ENCODE peak calls at places on chromosomes 7 and 10, in nine cellular contexts. X is neural progenitor cell; Z is fibroblast of lung; G is IMR-90; P is Panc1; D is CD8-positive, alpha-beta T cell; V is PC-3; L is lower lobe of right lung; J is heart left ventricle. Q is an unnamed sample. For H3K4me1, the result is how much of the 10 kb centered on the place peaks cover.

GRCh38 chr7:98073047-98073446 is 33.6 kb upstream of the LMTK2 start:
- DNase-seq in X (no peak), Z (no peak), G (no peak), P (no peak), D (no peak), V (no peak), L (no peak), J (no peak), Q (no peak)

GRCh38 chr10:5609952-5610616 is 56.3 kb downstream of the ASB13 start:
- DNase-seq in X (no peak), Z (no peak), G (no peak), P (no peak), D (no peak), V (peak), L (peak), J (no peak), Q (peak)

GRCh38 chr10:115157357-115157756 is 64.2 kb downstream of the ATRNL1 start:
- DNase-seq in X (no peak), Z (no peak), G (no peak), P (no peak), D (no peak), V (no peak), L (no peak), J (no peak), Q (no peak)

GRCh38 chr7:4706384-4707032 is 24.4 kb downstream of the FOXK1 start:
- DNase-seq in X (peak), Z (peak), G (peak), P (no peak), D (no peak), V (no peak), L (no peak), J (no peak), Q (no peak)

GRCh38 chr7:479115-479947 is 40.3 kb downstream of the PDGFA start:
- DNase-seq in X (no peak), Z (no peak), G (peak), P (no peak), D (no peak), V (no peak), L (no peak), J (peak), Q (no peak)

GRCh38 chr10:122331615-122332446 is 42.7 kb upstream of the PLEKHA1 start:
- DNase-seq in X (no peak), Z (peak), G (no peak), P (no peak), D (no peak), V (no peak), L (no peak), J (no peak), Q (no peak)

GRCh38 chr7:69018200-69018599 is 580.1 kb upstream of the AUTS2 start:
- DNase-seq in X (peak), Z (no peak), G (no peak), P (no peak), D (no peak), V (no peak), L (no peak), J (no peak), Q (no peak)

GRCh38 chr7:30813466-30813865 is 42.2 kb downstream of the MINDY4 start:
- DNase-seq in X (no peak), Z (no peak), G (no peak), P (no peak), D (no peak), V (no peak), L (no peak), J (peak), Q (peak)

GRCh38 chr7:44808914-44809393 is 12.5 kb downstream of the PPIA start:
- DNase-seq in X (no peak), Z (no peak), G (no peak), P (peak), D (no peak), V (no peak), L (no peak), J (no peak), Q (no peak)

GRCh38 chr7:5584821-5585220 is 161.2 kb upstream of the TNRC18 start:
- DNase-seq in X (no peak), Z (no peak), G (no peak), P (no peak), D (no peak), V (no peak), L (no peak), J (no peak), Q (no peak)

GRCh38 chr10:132021504-132022143 is 39.9 kb upstream of the BNIP3 start:
- DNase-seq in X (no peak), Z (no peak), G (no peak), P (no peak), D (no peak), V (no peak), L (no peak), J (no peak), Q (no peak)

GRCh38 chr10:61993676-61994401 is 92.3 kb downstream of the ARID5B start:
- DNase-seq in X (no peak), Z (peak), G (no peak), P (no peak), D (no peak), V (no peak), L (no peak), J (no peak), Q (no peak)

GRCh38 chr7:100159099-100159623 is 638 bp upstream of the TRAPPC14 start:
- DNase-seq in X (no peak), Z (no peak), G (no peak), P (no peak), D (no peak), V (no peak), L (no peak), J (no peak), Q (no peak)

GRCh38 chr10:47400251-47400650 is 16.2 kb upstream of the ZNF488 start:
- DNase-seq in X (no peak), Z (no peak), G (no peak), P (no peak), D (no peak), V (no peak), L (no peak), J (no peak), Q (no peak)

GRCh38 chr7:116445447-116445846 is 54.1 kb upstream of the CAV2 start:
- DNase-seq in X (no peak), Z (no peak), G (no peak), P (no peak), D (no peak), V (no peak), L (no peak), J (no peak), Q (no peak)

GRCh38 chr7:20197837-20198236 is 19.3 kb downstream of the MACC1 start:
- DNase-seq in X (no peak), Z (no peak), G (no peak), P (no peak), D (no peak), V (peak), L (no peak), J (no peak), Q (no peak)

GRCh38 chr10:86071145-86071544 is 295.4 kb downstream of the GRID1 start:
- DNase-seq in X (no peak), Z (no peak), G (no peak), P (no peak), D (peak), V (no peak), L (no peak), J (no peak), Q (no peak)

GRCh38 chr10:68135922-68136718 is 26.8 kb downstream of the MYPN start:
- DNase-seq in X (no peak), Z (peak), G (peak), P (peak), D (no peak), V (peak), L (no peak), J (no peak), Q (no peak)

GRCh38 chr10:132927824-132928223 is 14.5 kb downstream of the CFAP46 start:
- DNase-seq in X (no peak), Z (no peak), G (no peak), P (no peak), D (no peak), V (no peak), L (peak), J (no peak), Q (no peak)

GRCh38 chr10:23078114-23078513 is 17.3 kb upstream of the MSRB2 start:
- DNase-seq in X (no peak), Z (no peak), G (no peak), P (no peak), D (no peak), V (no peak), L (no peak), J (no peak), Q (no peak)

GRCh38 chr7:50782376-50783208 is at the start of gene GRB10:
- DNase-seq in X (peak), Z (peak), G (peak), P (no peak), D (no peak), V (peak), L (peak), J (peak), Q (peak)

GRCh38 chr7:130143986-130144618 is 61.1 kb downstream of the TMEM209 start:
- DNase-seq in X (no peak), Z (no peak), G (no peak), P (no peak), D (no peak), V (no peak), L (no peak), J (no peak), Q (peak)

GRCh38 chr7:18429547-18429946 is 66.0 kb upstream of the HDAC9 start:
- DNase-seq in X (no peak), Z (peak), G (peak), P (no peak), D (no peak), V (peak), L (no peak), J (no peak), Q (no peak)

GRCh38 chr7:30001953-30002352 is 12.4 kb upstream of the SCRN1 start:
- DNase-seq in X (no peak), Z (no peak), G (no peak), P (no peak), D (no peak), V (no peak), L (no peak), J (no peak), Q (no peak)

GRCh38 chr7:158374586-158374985 is 213.0 kb downstream of the PTPRN2 start:
- DNase-seq in X (no peak), Z (no peak), G (no peak), P (no peak), D (no peak), V (peak), L (no peak), J (no peak), Q (no peak)

GRCh38 chr7:81604808-81605174 is 165.1 kb downstream of the HGF start:
- DNase-seq in X (no peak), Z (no peak), G (no peak), P (no peak), D (no peak), V (no peak), L (no peak), J (no peak), Q (no peak)

GRCh38 chr10:8389630-8390029 is 335.1 kb downstream of the GATA3 start:
- DNase-seq in X (no peak), Z (peak), G (no peak), P (no peak), D (no peak), V (peak), L (no peak), J (no peak), Q (no peak)

GRCh38 chr7:140989068-140989467 is 25.7 kb downstream of the MRPS33 start:
- DNase-seq in X (no peak), Z (no peak), G (no peak), P (no peak), D (no peak), V (no peak), L (no peak), J (no peak), Q (no peak)

GRCh38 chr7:154627571-154628290 is 375.2 kb downstream of the PAXIP1 start:
- DNase-seq in X (no peak), Z (peak), G (no peak), P (no peak), D (no peak), V (no peak), L (no peak), J (no peak), Q (peak)

GRCh38 chr7:130210181-130210935 is 2.7 kb downstream of the SSMEM1 start:
- DNase-seq in X (no peak), Z (peak), G (peak), P (no peak), D (no peak), V (peak), L (no peak), J (no peak), Q (no peak)

GRCh38 chr10:96047004-96047649 is 3.7 kb downstream of the CCNJ start:
- DNase-seq in X (no peak), Z (no peak), G (no peak), P (no peak), D (no peak), V (no peak), L (no peak), J (no peak), Q (no peak)
- TF ChIP-seq CTCF in X (peak), Z (no peak), G (no peak), P (peak), D (no peak), V (no peak), L (no peak), J (no peak), Q (no peak)

DNA sequence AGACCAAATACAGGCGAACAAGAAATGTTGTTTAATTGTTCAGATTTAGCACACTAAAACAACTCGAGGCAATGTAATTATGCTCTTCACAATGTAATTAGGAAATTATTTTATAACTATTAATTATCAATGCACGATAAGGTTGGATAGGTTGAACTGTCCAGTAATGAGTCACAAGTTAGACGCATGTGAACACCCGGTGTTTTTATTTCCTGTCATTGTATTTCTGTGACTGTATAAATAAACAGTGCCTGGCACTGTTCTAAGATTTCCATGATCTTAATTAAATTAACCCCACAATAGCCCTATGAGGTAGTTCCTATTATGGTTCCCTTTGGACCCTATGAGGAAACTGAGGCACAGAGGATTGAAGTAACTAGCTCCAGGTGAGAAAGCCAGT is 26.2 kb downstream of the C10orf105 start:
- DNase-seq in X (no peak), Z (peak), G (no peak), P (no peak), D (no peak), V (peak), L (no peak), J (no peak), Q (no peak)
- H3K27ac ChIP-seq in X (no peak), Z (no peak), G (no peak), P (no peak), D (no peak), V (no peak), L (peak), J (peak), Q (no peak)

GRCh38 chr10:99917963-99918825 is 91.6 kb downstream of the DNMBP start:
- DNase-seq in X (peak), Z (peak), G (peak), P (no peak), D (no peak), V (no peak), L (no peak), J (peak), Q (peak)

GRCh38 chr10:99913831-99914235 is 95.9 kb downstream of the DNMBP start:
- DNase-seq in X (peak), Z (peak), G (no peak), P (no peak), D (no peak), V (no peak), L (no peak), J (no peak), Q (peak)

GRCh38 chr10:99914236-99914635 is 95.5 kb downstream of the DNMBP start:
- DNase-seq in X (peak), Z (no peak), G (no peak), P (no peak), D (no peak), V (no peak), L (no peak), J (no peak), Q (no peak)

GRCh38 chr10:99915414-99915813 is 94.3 kb downstream of the DNMBP start:
- DNase-seq in X (no peak), Z (no peak), G (no peak), P (no peak), D (no peak), V (no peak), L (no peak), J (no peak), Q (no peak)

DNA sequence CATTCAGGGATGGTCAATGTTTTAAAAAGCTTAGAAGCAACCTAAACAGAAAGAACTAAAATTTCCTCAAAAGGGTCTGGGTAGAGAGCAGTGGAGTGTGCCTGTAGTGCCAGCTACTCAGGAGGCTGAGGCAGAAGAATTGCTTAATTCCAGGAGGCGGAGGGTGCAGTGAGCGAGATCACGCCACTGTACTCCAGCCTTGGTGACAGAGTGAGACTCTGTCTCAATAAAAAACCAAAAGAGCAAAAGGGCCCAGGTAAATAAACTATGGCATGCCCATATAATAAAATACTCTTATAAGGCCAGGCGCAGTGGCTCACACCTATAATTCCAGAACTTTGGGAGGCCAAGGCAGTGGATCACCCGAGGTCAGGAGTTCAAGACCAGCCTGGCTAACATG is 93.0 kb downstream of the DNMBP start:
- DNase-seq in X (no peak), Z (no peak), G (no peak), P (no peak), D (no peak), V (no peak), L (no peak), J (no peak), Q (peak)
- H3K4me1 ChIP-seq in X (under half), Z (under half), G (under half), P (under half), D (under half), V (under half), L (under half), J (under half), Q (under half)

DNA sequence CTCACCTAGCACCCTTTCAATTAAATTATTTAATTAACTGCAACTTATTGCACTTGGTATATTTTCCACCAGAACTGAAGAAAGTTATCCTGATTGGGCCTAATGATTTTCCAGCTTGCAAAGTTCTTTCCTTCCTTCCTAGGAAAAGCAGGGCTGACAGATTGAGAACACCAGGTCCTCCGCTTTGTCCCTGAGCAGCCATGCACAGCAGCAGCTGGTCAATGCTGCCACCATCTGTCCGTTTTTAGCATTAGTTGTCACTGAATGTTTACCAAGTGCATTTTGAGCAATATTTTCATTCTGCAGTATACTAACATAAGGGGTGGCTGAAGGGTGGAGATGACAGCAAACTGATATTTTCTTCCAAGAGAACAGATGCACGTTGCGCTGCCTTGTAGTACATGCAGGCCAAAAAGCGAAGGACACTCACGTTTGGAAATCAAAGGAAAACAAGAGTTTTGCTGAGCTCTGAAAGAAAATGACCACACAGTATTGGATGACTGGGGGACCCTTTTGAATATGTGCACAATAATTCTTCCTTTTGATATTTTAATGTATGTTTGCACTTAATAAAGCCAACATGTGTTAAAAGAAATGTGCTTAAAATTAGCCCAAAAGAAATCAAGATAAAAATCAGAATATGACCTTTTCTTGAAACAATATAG is 248.8 kb upstream of the PTN start:
- DNase-seq in X (peak), Z (peak), G (peak), P (peak), D (no peak), V (peak), L (no peak), J (peak), Q (peak)
- TF ChIP-seq CTCF in X (peak), Z (peak), G (peak), P (peak), D (no peak), V (peak), L (peak), J (peak), Q (peak)

GRCh38 chr10:71213761-71214440 is 1.5 kb downstream of the UNC5B start:
- DNase-seq in X (peak), Z (peak), G (peak), P (no peak), D (no peak), V (no peak), L (no peak), J (no peak), Q (no peak)

GRCh38 chr10:71214641-71215160 is 2.3 kb downstream of the UNC5B start:
- DNase-seq in X (no peak), Z (no peak), G (no peak), P (no peak), D (no peak), V (no peak), L (no peak), J (peak), Q (no peak)

GRCh38 chr10:71211759-71212248 is 566 bp upstream of the UNC5B start:
- DNase-seq in X (no peak), Z (no peak), G (no peak), P (no peak), D (no peak), V (no peak), L (no peak), J (no peak), Q (no peak)

GRCh38 chr10:71212249-71213126 is at the start of gene UNC5B:
- DNase-seq in X (peak), Z (peak), G (peak), P (no peak), D (peak), V (peak), L (peak), J (peak), Q (peak)

GRCh38 chr10:71213127-71213616 is 802 bp downstream of the UNC5B start:
- DNase-seq in X (peak), Z (peak), G (peak), P (no peak), D (no peak), V (peak), L (peak), J (peak), Q (peak)
- H3K27ac ChIP-seq in X (no peak), Z (peak), G (peak), P (no peak), D (no peak), V (no peak), L (peak), J (peak), Q (peak)

DNA sequence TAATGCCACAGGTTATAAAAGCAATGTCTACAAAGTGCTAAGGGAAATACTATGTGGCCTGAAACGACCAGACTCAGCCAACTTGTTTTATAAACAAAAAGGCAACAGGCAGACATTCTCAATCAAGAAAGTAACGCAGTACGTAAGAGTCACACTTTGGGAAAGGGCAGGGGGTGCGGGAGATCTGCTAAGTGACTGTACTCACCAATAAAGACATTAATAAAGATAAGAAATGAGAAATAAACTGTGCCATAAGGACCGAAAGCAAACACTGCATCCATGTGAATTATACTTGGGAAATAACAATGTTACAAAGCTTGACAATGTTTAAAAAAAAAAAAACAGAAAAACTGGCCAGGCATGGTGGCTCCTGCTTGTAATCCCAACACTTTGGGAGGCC is 25.5 kb downstream of the NSUN6 start:
- DNase-seq in X (no peak), Z (no peak), G (peak), P (no peak), D (no peak), V (no peak), L (no peak), J (no peak), Q (no peak)
- H3K4me1 ChIP-seq in X (under half), Z (under half), G (under half), P (under half), D (under half), V (under half), L (under half), J (under half), Q (under half)